ENCODE peak calls at places on chromosomes 4 and X, in ten cellular contexts. One of them, this sample, is unnamed.

GRCh38 chrX:133783273-133783672 is 202.1 kb downstream of the GPC3 start:
- DNase-seq in head of caudate nucleus: no peak
- DNase-seq in activated CD4-positive, alpha-beta T cell treated with anti-CD3 and anti-CD28 coated beads, Interleukin-2, amount 10 ng/mL, durations not matched to agents 7 days and 5 days: no peak
- DNase-seq in kidney: no peak
- DNase-seq in T-helper 1 cell: no peak
- DNase-seq in naive thymus-derived CD8-positive, alpha-beta T cell: no peak
- DNase-seq in sciatic nerve: no peak
- DNase-seq in SJSA1: no peak
- DNase-seq in stimulated activated CD8-positive, alpha-beta memory T cell treated with anti-CD3 and anti-CD28 coated beads, Interleukin-7, amount 100 ng/mL, for 1 hour: no peak
- DNase-seq in GM13976: peak
- DNase-seq in this sample: no peak

GRCh38 chrX:129556806-129557315 is 16.8 kb downstream of the OCRL start:
- DNase-seq in T-helper 1 cell: no peak
- DNase-seq in head of caudate nucleus: no peak
- DNase-seq in kidney: no peak
- DNase-seq in GM13976: no peak
- DNase-seq in sciatic nerve: no peak
- DNase-seq in naive thymus-derived CD8-positive, alpha-beta T cell: no peak
- DNase-seq in stimulated activated CD8-positive, alpha-beta memory T cell treated with anti-CD3 and anti-CD28 coated beads, Interleukin-7, amount 100 ng/mL, for 1 hour: no peak
- DNase-seq in activated CD4-positive, alpha-beta T cell treated with anti-CD3 and anti-CD28 coated beads, Interleukin-2, amount 10 ng/mL, durations not matched to agents 7 days and 5 days: no peak
- DNase-seq in SJSA1: no peak
- DNase-seq in this sample: no peak

GRCh38 chr4:72446353-72447055 is 122.5 kb downstream of the ADAMTS3 start:
- DNase-seq in stimulated activated CD8-positive, alpha-beta memory T cell treated with anti-CD3 and anti-CD28 coated beads, Interleukin-7, amount 100 ng/mL, for 1 hour: no peak
- DNase-seq in GM13976: no peak
- DNase-seq in SJSA1: no peak
- DNase-seq in head of caudate nucleus: no peak
- DNase-seq in T-helper 1 cell: no peak
- DNase-seq in sciatic nerve: no peak
- DNase-seq in kidney: no peak
- DNase-seq in naive thymus-derived CD8-positive, alpha-beta T cell: no peak
- DNase-seq in activated CD4-positive, alpha-beta T cell treated with anti-CD3 and anti-CD28 coated beads, Interleukin-2, amount 10 ng/mL, durations not matched to agents 7 days and 5 days: no peak
- DNase-seq in this sample: no peak

GRCh38 chr4:2415881-2416563 is 2.4 kb downstream of the ZFYVE28 start:
- DNase-seq in stimulated activated CD8-positive, alpha-beta memory T cell treated with anti-CD3 and anti-CD28 coated beads, Interleukin-7, amount 100 ng/mL, for 1 hour: no peak
- DNase-seq in activated CD4-positive, alpha-beta T cell treated with anti-CD3 and anti-CD28 coated beads, Interleukin-2, amount 10 ng/mL, durations not matched to agents 7 days and 5 days: no peak
- DNase-seq in sciatic nerve: no peak
- DNase-seq in kidney: no peak
- DNase-seq in head of caudate nucleus: no peak
- DNase-seq in SJSA1: no peak
- DNase-seq in naive thymus-derived CD8-positive, alpha-beta T cell: no peak
- DNase-seq in GM13976: no peak
- DNase-seq in T-helper 1 cell: no peak
- DNase-seq in this sample: no peak

GRCh38 chr4:12729384-12729783 is 754.8 kb downstream of the RAB28 start:
- DNase-seq in SJSA1: no peak
- DNase-seq in head of caudate nucleus: no peak
- DNase-seq in naive thymus-derived CD8-positive, alpha-beta T cell: no peak
- DNase-seq in GM13976: peak
- DNase-seq in T-helper 1 cell: no peak
- DNase-seq in stimulated activated CD8-positive, alpha-beta memory T cell treated with anti-CD3 and anti-CD28 coated beads, Interleukin-7, amount 100 ng/mL, for 1 hour: no peak
- DNase-seq in activated CD4-positive, alpha-beta T cell treated with anti-CD3 and anti-CD28 coated beads, Interleukin-2, amount 10 ng/mL, durations not matched to agents 7 days and 5 days: no peak
- DNase-seq in sciatic nerve: no peak
- DNase-seq in kidney: no peak
- DNase-seq in this sample: peak

GRCh38 chrX:150034788-150035187 is 96.5 kb upstream of the EOLA2 start:
- DNase-seq in naive thymus-derived CD8-positive, alpha-beta T cell: no peak
- DNase-seq in stimulated activated CD8-positive, alpha-beta memory T cell treated with anti-CD3 and anti-CD28 coated beads, Interleukin-7, amount 100 ng/mL, for 1 hour: no peak
- DNase-seq in sciatic nerve: no peak
- DNase-seq in kidney: no peak
- DNase-seq in head of caudate nucleus: no peak
- DNase-seq in activated CD4-positive, alpha-beta T cell treated with anti-CD3 and anti-CD28 coated beads, Interleukin-2, amount 10 ng/mL, durations not matched to agents 7 days and 5 days: no peak
- DNase-seq in SJSA1: no peak
- DNase-seq in T-helper 1 cell: no peak
- DNase-seq in GM13976: no peak
- DNase-seq in this sample: no peak

GRCh38 chr4:94578195-94578594 is 126.5 kb downstream of the PDLIM5 start:
- DNase-seq in activated CD4-positive, alpha-beta T cell treated with anti-CD3 and anti-CD28 coated beads, Interleukin-2, amount 10 ng/mL, durations not matched to agents 7 days and 5 days: no peak
- DNase-seq in kidney: no peak
- DNase-seq in GM13976: no peak
- DNase-seq in naive thymus-derived CD8-positive, alpha-beta T cell: no peak
- DNase-seq in head of caudate nucleus: no peak
- DNase-seq in sciatic nerve: no peak
- DNase-seq in stimulated activated CD8-positive, alpha-beta memory T cell treated with anti-CD3 and anti-CD28 coated beads, Interleukin-7, amount 100 ng/mL, for 1 hour: no peak
- DNase-seq in T-helper 1 cell: no peak
- DNase-seq in SJSA1: no peak
- DNase-seq in this sample: no peak

GRCh38 chr4:88134536-88135361 is 23.7 kb downstream of the ABCG2 start:
- DNase-seq in head of caudate nucleus: no peak
- DNase-seq in naive thymus-derived CD8-positive, alpha-beta T cell: no peak
- DNase-seq in kidney: no peak
- DNase-seq in SJSA1: no peak
- DNase-seq in stimulated activated CD8-positive, alpha-beta memory T cell treated with anti-CD3 and anti-CD28 coated beads, Interleukin-7, amount 100 ng/mL, for 1 hour: no peak
- DNase-seq in activated CD4-positive, alpha-beta T cell treated with anti-CD3 and anti-CD28 coated beads, Interleukin-2, amount 10 ng/mL, durations not matched to agents 7 days and 5 days: no peak
- DNase-seq in GM13976: no peak
- DNase-seq in sciatic nerve: no peak
- DNase-seq in T-helper 1 cell: no peak
- DNase-seq in this sample: no peak

GRCh38 chr4:96120206-96120605 is 280.3 kb downstream of the PDHA2 start:
- DNase-seq in naive thymus-derived CD8-positive, alpha-beta T cell: no peak
- DNase-seq in stimulated activated CD8-positive, alpha-beta memory T cell treated with anti-CD3 and anti-CD28 coated beads, Interleukin-7, amount 100 ng/mL, for 1 hour: no peak
- DNase-seq in SJSA1: no peak
- DNase-seq in head of caudate nucleus: no peak
- DNase-seq in T-helper 1 cell: no peak
- DNase-seq in GM13976: no peak
- DNase-seq in kidney: no peak
- DNase-seq in sciatic nerve: no peak
- DNase-seq in activated CD4-positive, alpha-beta T cell treated with anti-CD3 and anti-CD28 coated beads, Interleukin-2, amount 10 ng/mL, durations not matched to agents 7 days and 5 days: no peak
- DNase-seq in this sample: peak

GRCh38 chrX:102846544-102847236 is 90.4 kb upstream of the RAB40AL start:
- DNase-seq in sciatic nerve: no peak
- DNase-seq in naive thymus-derived CD8-positive, alpha-beta T cell: no peak
- DNase-seq in kidney: no peak
- DNase-seq in T-helper 1 cell: no peak
- DNase-seq in head of caudate nucleus: no peak
- DNase-seq in activated CD4-positive, alpha-beta T cell treated with anti-CD3 and anti-CD28 coated beads, Interleukin-2, amount 10 ng/mL, durations not matched to agents 7 days and 5 days: no peak
- DNase-seq in SJSA1: no peak
- DNase-seq in GM13976: no peak
- DNase-seq in stimulated activated CD8-positive, alpha-beta memory T cell treated with anti-CD3 and anti-CD28 coated beads, Interleukin-7, amount 100 ng/mL, for 1 hour: no peak
- DNase-seq in this sample: no peak

GRCh38 chr4:917466-917865 is 14.7 kb downstream of the GAK start:
- DNase-seq in naive thymus-derived CD8-positive, alpha-beta T cell: no peak
- DNase-seq in T-helper 1 cell: no peak
- DNase-seq in kidney: no peak
- DNase-seq in stimulated activated CD8-positive, alpha-beta memory T cell treated with anti-CD3 and anti-CD28 coated beads, Interleukin-7, amount 100 ng/mL, for 1 hour: no peak
- DNase-seq in sciatic nerve: peak
- DNase-seq in GM13976: no peak
- DNase-seq in SJSA1: no peak
- DNase-seq in activated CD4-positive, alpha-beta T cell treated with anti-CD3 and anti-CD28 coated beads, Interleukin-2, amount 10 ng/mL, durations not matched to agents 7 days and 5 days: no peak
- DNase-seq in head of caudate nucleus: no peak
- DNase-seq in this sample: no peak